ENCODE peak calls at places on chromosomes 2 and 18, in five cellular contexts. One of them, this sample, is unnamed.

GRCh38 chr2:143796051-143796450 is 666.8 kb downstream of the ARHGAP15 start:
- DNase-seq in A549: no peak
- DNase-seq in GM12878: no peak
- DNase-seq in Peyer's patch: no peak
- DNase-seq in adrenal gland: no peak
- DNase-seq in this sample: no peak

GRCh38 chr2:63614983-63615945 is 26.5 kb downstream of the MDH1 start:
- DNase-seq in Peyer's patch: no peak
- DNase-seq in A549: no peak
- DNase-seq in GM12878: no peak
- DNase-seq in adrenal gland: no peak
- DNase-seq in this sample: no peak

GRCh38 chr2:207473866-207474251 is 55.9 kb upstream of the CREB1 start:
- DNase-seq in Peyer's patch: no peak
- DNase-seq in adrenal gland: no peak
- DNase-seq in A549: no peak
- DNase-seq in GM12878: no peak
- DNase-seq in this sample: no peak

GRCh38 chr2:208129804-208130712 is at the start of gene CRYGC:
- DNase-seq in GM12878: no peak
- DNase-seq in Peyer's patch: peak; percentile 83
- DNase-seq in adrenal gland: no peak
- DNase-seq in A549: no peak
- DNase-seq in this sample: no peak

GRCh38 chr2:59932341-59932740 is 621.1 kb downstream of the BCL11A start:
- DNase-seq in GM12878: no peak
- DNase-seq in A549: no peak
- DNase-seq in Peyer's patch: no peak
- DNase-seq in adrenal gland: no peak
- DNase-seq in this sample: no peak

GRCh38 chr2:133266926-133267590 is 301.2 kb downstream of the NCKAP5 start:
- DNase-seq in GM12878: no peak
- DNase-seq in adrenal gland: no peak
- DNase-seq in Peyer's patch: no peak
- DNase-seq in A549: peak; percentile 26
- DNase-seq in this sample: no peak

GRCh38 chr2:200068642-200069041 is 113.3 kb downstream of the MAIP1 start:
- DNase-seq in Peyer's patch: no peak
- DNase-seq in adrenal gland: no peak
- DNase-seq in GM12878: no peak
- DNase-seq in A549: no peak
- DNase-seq in this sample: no peak

GRCh38 chr18:31252522-31252921 is 65.4 kb upstream of the DSG1 start:
- DNase-seq in A549: no peak
- DNase-seq in adrenal gland: no peak
- DNase-seq in Peyer's patch: no peak
- DNase-seq in GM12878: no peak
- DNase-seq in this sample: no peak

GRCh38 chr2:44759823-44760222 is 181.7 kb upstream of the SIX3 start:
- DNase-seq in A549: no peak
- DNase-seq in Peyer's patch: no peak
- DNase-seq in adrenal gland: no peak
- DNase-seq in GM12878: no peak
- DNase-seq in this sample: no peak

GRCh38 chr2:229914182-229914581 is 7.6 kb downstream of the TRIP12 start:
- DNase-seq in adrenal gland: no peak
- DNase-seq in A549: no peak
- DNase-seq in GM12878: no peak
- DNase-seq in Peyer's patch: no peak
- DNase-seq in this sample: no peak

GRCh38 chr2:154203902-154204301 is 332.2 kb downstream of the GALNT13 start:
- DNase-seq in Peyer's patch: no peak
- DNase-seq in GM12878: no peak
- DNase-seq in A549: no peak
- DNase-seq in adrenal gland: no peak
- DNase-seq in this sample: no peak

GRCh38 chr18:9081940-9082339 is 20.6 kb upstream of the NDUFV2 start:
- DNase-seq in GM12878: no peak
- DNase-seq in adrenal gland: no peak
- DNase-seq in Peyer's patch: peak; percentile 6
- DNase-seq in A549: no peak
- DNase-seq in this sample: no peak

GRCh38 chr18:9079863-9080528 is 22.5 kb upstream of the NDUFV2 start:
- DNase-seq in adrenal gland: no peak
- DNase-seq in Peyer's patch: no peak
- DNase-seq in A549: no peak
- DNase-seq in GM12878: no peak
- DNase-seq in this sample: no peak

GRCh38 chr18:9086624-9087023 is 15.9 kb upstream of the NDUFV2 start:
- DNase-seq in Peyer's patch: no peak
- DNase-seq in A549: no peak
- DNase-seq in GM12878: no peak
- DNase-seq in adrenal gland: no peak
- DNase-seq in this sample: no peak

GRCh38 chr18:9086015-9086414 is 16.5 kb upstream of the NDUFV2 start:
- DNase-seq in Peyer's patch: no peak
- DNase-seq in GM12878: no peak
- DNase-seq in A549: no peak
- DNase-seq in adrenal gland: no peak
- DNase-seq in this sample: no peak

GRCh38 chr18:9082763-9083510 is 19.6 kb upstream of the NDUFV2 start:
- DNase-seq in A549: no peak
- DNase-seq in adrenal gland: no peak
- DNase-seq in Peyer's patch: peak; percentile 44
- DNase-seq in GM12878: peak; percentile 68
- DNase-seq in this sample: no peak
- TF ChIP-seq POLR2A in A549: no peak
- TF ChIP-seq POLR2A in adrenal gland: no peak
- TF ChIP-seq POLR2A in Peyer's patch: no peak
- TF ChIP-seq POLR2A in GM12878: no peak
- TF ChIP-seq POLR2A in this sample: no peak

DNA sequence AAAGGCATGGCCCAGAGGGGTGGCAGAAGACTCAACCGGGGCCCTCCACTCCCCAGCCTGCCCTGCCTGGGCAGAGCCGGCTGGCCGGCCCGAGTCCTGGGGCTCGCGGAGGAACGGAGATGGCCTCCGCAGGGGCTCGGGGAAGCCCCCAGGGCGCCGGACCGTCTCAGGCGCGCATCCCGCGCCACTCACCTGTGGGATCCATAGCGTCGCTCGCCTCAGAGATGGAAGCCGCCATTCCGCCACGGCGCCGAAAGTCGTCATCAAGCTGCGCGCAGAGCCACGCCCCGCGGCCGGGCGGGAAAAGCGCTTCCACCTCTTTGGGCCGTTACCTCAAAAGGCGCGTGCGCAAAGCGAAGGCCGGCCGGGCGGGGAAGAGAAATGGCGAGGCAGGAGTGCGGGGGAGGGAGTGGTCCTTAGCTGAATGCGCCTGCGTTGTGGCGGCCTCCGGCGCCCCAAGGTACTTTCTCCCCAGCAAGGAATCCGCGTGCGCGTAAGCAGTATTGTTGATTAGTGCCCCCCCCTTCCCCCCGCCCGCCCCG is at the start of gene SMPD4:
- DNase-seq in Peyer's patch: peak; percentile 98
- DNase-seq in adrenal gland: peak; percentile 98
- DNase-seq in GM12878: peak; percentile 80
- DNase-seq in A549: peak; percentile 43
- DNase-seq in this sample: peak; percentile 81
- TF ChIP-seq POLR2A in Peyer's patch: peak; percentile 34
- TF ChIP-seq POLR2A in adrenal gland: peak; percentile 19
- TF ChIP-seq POLR2A in GM12878: peak; percentile 69
- TF ChIP-seq POLR2A in A549: peak; percentile 54
- TF ChIP-seq POLR2A in this sample: peak; percentile 33

GRCh38 chr18:58231930-58232329 is 187.9 kb downstream of the NEDD4L start:
- DNase-seq in adrenal gland: no peak
- DNase-seq in GM12878: no peak
- DNase-seq in A549: peak; percentile 19
- DNase-seq in Peyer's patch: peak; percentile 63
- DNase-seq in this sample: no peak
- TF ChIP-seq POLR2A in adrenal gland: no peak
- TF ChIP-seq POLR2A in GM12878: no peak
- TF ChIP-seq POLR2A in A549: no peak
- TF ChIP-seq POLR2A in Peyer's patch: no peak
- TF ChIP-seq POLR2A in this sample: no peak

DNA sequence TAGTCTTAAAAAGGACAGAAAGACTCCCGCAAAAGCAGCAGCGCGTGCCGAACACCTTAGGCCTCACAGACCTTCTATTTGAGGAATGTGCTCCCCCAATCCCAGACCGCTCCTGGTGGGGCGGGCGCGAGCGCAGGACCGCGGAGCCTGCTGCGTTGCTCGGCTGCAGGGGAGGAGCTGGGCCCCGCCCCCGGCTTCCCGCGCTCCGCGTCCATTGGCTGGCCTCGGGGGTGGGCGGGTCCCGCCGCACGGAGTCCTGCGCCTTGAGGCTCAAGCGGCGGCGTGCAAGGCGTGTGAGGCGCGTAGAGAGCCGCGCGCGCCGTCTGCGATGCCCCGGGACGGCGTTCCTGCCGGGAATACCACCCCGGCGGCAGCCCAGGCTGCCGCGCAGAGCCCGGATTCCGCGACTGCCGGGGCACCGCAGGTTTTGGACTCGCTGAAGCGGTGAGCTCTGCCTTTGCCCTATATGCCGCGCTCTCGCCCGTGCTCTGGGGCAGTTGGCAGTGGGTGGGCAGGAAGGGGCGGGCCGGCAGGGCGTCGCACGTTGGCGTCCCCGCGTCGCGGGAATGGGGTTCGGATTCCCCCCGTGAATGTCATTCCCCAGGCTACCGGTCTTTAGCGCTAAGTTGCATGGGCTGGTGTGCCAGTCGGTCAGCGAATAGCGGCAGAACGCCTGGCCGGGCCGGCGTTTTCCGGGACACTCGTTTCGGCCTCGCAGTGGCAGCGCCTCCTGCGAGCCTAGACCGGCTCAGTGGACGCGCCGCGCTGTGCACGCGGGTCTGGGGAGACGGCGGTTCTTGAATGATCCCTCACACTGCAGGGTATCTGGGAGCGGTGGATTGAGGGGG is 49.6 kb upstream of the PAIP2B start:
- DNase-seq in GM12878: peak; percentile 45
- DNase-seq in A549: peak; percentile 89
- DNase-seq in Peyer's patch: peak; percentile 93
- DNase-seq in adrenal gland: peak; percentile 83
- DNase-seq in this sample: peak; percentile 17
- TF ChIP-seq POLR2A in GM12878: peak; percentile 66
- TF ChIP-seq POLR2A in A549: peak; percentile 75
- TF ChIP-seq POLR2A in Peyer's patch: no peak
- TF ChIP-seq POLR2A in adrenal gland: no peak
- TF ChIP-seq POLR2A in this sample: no peak

DNA sequence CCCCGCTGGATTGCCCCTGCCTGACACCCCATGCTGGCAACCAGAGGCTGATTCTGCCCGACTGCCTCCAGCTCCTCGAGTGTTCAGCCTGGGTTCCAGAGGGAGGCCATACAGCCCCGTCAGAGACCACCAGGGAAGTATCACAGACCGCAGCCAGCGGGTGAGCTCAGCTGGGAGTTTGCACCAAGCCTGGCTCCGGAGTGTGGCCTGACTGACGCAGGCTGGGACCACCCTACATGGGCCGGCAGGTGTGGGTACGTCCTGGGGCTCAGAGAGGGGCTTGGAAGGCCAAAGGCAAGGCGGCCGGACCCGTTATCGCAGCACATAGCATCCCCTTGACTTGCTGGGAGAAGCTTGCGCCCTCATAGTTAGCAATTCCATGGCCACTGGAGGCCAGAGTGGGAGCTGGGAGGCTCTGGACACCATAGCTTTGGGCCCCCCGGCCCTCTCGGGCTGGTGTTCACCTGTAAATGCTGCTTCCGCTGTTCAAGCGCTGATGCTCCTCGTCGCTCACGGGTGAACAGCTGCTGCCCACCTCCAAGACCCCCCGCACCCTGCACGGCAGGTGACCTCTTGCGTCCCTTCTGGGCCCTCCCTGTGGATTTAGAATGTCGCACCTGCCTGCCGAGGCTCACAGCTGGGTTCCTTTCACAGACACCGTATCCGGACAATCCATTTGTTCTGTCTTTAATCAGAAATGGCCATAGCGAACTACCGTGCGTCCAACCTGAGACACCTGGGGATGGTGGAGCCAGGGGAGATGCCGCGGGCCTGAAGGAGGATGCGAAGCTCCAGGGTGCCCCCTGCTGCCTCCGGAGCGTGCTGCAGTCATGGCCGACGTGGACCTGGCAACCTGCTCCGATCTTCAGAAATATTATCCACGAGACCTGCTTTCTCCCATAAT is 31.2 kb upstream of the SLC66A3 start:
- DNase-seq in GM12878: no peak
- DNase-seq in Peyer's patch: peak; percentile 81
- DNase-seq in A549: peak; percentile 85
- DNase-seq in adrenal gland: peak; percentile 69
- DNase-seq in this sample: no peak
- TF ChIP-seq POLR2A in GM12878: no peak
- TF ChIP-seq POLR2A in Peyer's patch: no peak
- TF ChIP-seq POLR2A in A549: no peak
- TF ChIP-seq POLR2A in adrenal gland: no peak
- TF ChIP-seq POLR2A in this sample: no peak

GRCh38 chr2:74548919-74549684 is 4.6 kb downstream of the LOXL3 start:
- DNase-seq in Peyer's patch: peak; percentile 75
- DNase-seq in A549: peak; percentile 76
- DNase-seq in GM12878: no peak
- DNase-seq in adrenal gland: peak; percentile 64
- DNase-seq in this sample: no peak
- TF ChIP-seq POLR2A in Peyer's patch: no peak
- TF ChIP-seq POLR2A in A549: peak; percentile 79
- TF ChIP-seq POLR2A in GM12878: peak; percentile 59
- TF ChIP-seq POLR2A in adrenal gland: no peak
- TF ChIP-seq POLR2A in this sample: no peak